ENCODE peak calls at places on chromosomes 7 and 10, in seven cellular contexts. S is Caki2; H is non-pigmented ciliary epithelial cell; V is amygdala; D is activated T-cell treated with anti-CD3 and anti-CD28 coated beads, Interleukin-2, amount 50 U/mL, for 4 hours; Q is NCI-H774; F is T-helper 2 cell. A is an unnamed sample.

GRCh38 chr10:5317547-5318107 is 47.1 kb upstream of the UCN3 start:
- DNase-seq in F (peak), S (peak), H (peak), Q (no peak), V (no peak), D (peak), A (peak)

GRCh38 chr10:71772832-71773220 is 494 bp downstream of the VSIR start:
- DNase-seq in F (no peak), S (no peak), V (no peak), D (no peak), H (no peak), Q (no peak), A (no peak)

GRCh38 chr10:110364531-110364937 is 59.8 kb upstream of the SMNDC1 start:
- DNase-seq in D (peak), F (peak), V (no peak), Q (no peak), S (no peak), H (no peak), A (no peak)

GRCh38 chr10:131889755-131890154 is 11.1 kb upstream of the PPP2R2D start:
- DNase-seq in H (no peak), Q (no peak), S (no peak), V (no peak), D (no peak), F (no peak), A (no peak)

GRCh38 chr7:54858008-54858692 is 99.1 kb upstream of the SEC61G start:
- DNase-seq in Q (peak), D (no peak), H (no peak), S (no peak), V (no peak), F (no peak), A (no peak)

GRCh38 chr7:5646846-5647245 is 134.6 kb downstream of the RNF216 start:
- DNase-seq in S (no peak), D (no peak), Q (no peak), V (no peak), H (no peak), F (no peak), A (no peak)

GRCh38 chr10:75395955-75396860 is 5.4 kb downstream of the ZNF503 start:
- DNase-seq in H (no peak), S (no peak), D (no peak), F (no peak), Q (no peak), V (no peak), A (no peak)

GRCh38 chr7:26156454-26157365 is 4.7 kb downstream of the NFE2L3 start:
- DNase-seq in F (peak), D (peak), S (peak), H (peak), Q (no peak), V (no peak), A (peak)

GRCh38 chr10:89283174-89283987 is 18.5 kb upstream of the IFIT2 start:
- DNase-seq in F (no peak), H (no peak), D (no peak), V (no peak), Q (no peak), S (peak), A (no peak)

GRCh38 chr7:127911968-127912511 is 119.2 kb downstream of the LRRC4 start:
- DNase-seq in F (no peak), Q (no peak), V (no peak), H (no peak), S (no peak), D (no peak), A (no peak)

GRCh38 chr7:47536705-47537611 is 45.0 kb downstream of the TNS3 start:
- DNase-seq in V (peak), Q (peak), H (no peak), D (no peak), F (no peak), S (no peak), A (no peak)

GRCh38 chr10:124717911-124718734 is 26.1 kb downstream of the FAM53B start:
- DNase-seq in F (peak), V (peak), D (peak), S (peak), H (no peak), Q (no peak), A (no peak)

GRCh38 chr10:11403116-11403515 is 208.3 kb downstream of the USP6NL start:
- DNase-seq in V (no peak), H (no peak), D (peak), Q (no peak), F (peak), S (no peak), A (no peak)

GRCh38 chr7:124915242-124915641 is 14.4 kb downstream of the POT1 start:
- DNase-seq in F (no peak), H (no peak), Q (no peak), S (no peak), V (no peak), D (no peak), A (no peak)

GRCh38 chr10:97574374-97575100 is 2.0 kb downstream of the ANKRD2 start:
- DNase-seq in F (no peak), Q (peak), S (peak), H (no peak), V (no peak), D (no peak), A (peak)

GRCh38 chr7:7125993-7126392 is 56.4 kb upstream of the C1GALT1 start:
- DNase-seq in F (no peak), V (no peak), S (no peak), H (no peak), D (no peak), Q (no peak), A (no peak)

GRCh38 chr7:70647801-70648491 is 484.0 kb upstream of the GALNT17 start:
- DNase-seq in V (no peak), H (peak), Q (no peak), D (peak), S (no peak), F (peak), A (no peak)

GRCh38 chr10:76675951-76676587 is 961.5 kb downstream of the KCNMA1 start:
- DNase-seq in H (no peak), Q (no peak), V (peak), F (no peak), S (no peak), D (no peak), A (no peak)

GRCh38 chr10:94630017-94630688 is 53.4 kb upstream of the CYP2C18 start:
- DNase-seq in V (no peak), Q (peak), H (no peak), F (no peak), D (no peak), S (peak), A (peak)

GRCh38 chr10:36342781-36343180 is 700.7 kb upstream of the FZD8 start:
- DNase-seq in Q (no peak), S (no peak), V (no peak), D (no peak), F (no peak), H (no peak), A (no peak)

GRCh38 chr10:121741246-121741645 is 143.0 kb upstream of the FGFR2 start:
- DNase-seq in H (peak), Q (no peak), V (no peak), D (no peak), F (no peak), S (no peak), A (no peak)

GRCh38 chr7:96308253-96308949 is 13.5 kb downstream of the SLC25A13 start:
- DNase-seq in D (no peak), H (no peak), V (no peak), Q (no peak), S (peak), F (no peak), A (no peak)

A was measured in A549.